ENCODE peak calls at places on chromosome 11, in seven cellular contexts. S is testis, W is GM23248, E is tibial nerve, R is T-helper 17 cell, J is GM19239, T is EL. K is an unnamed sample.

GRCh38 chr11:102986815-102987214 is 31.3 kb upstream of the MMP13 start:
- DNase-seq in R (no peak), E (no peak), S (no peak), T (peak), J (no peak), W (peak), K (peak)

GRCh38 chr11:34351687-34352469 is 5.9 kb downstream of the ABTB2 start:
- DNase-seq in W (no peak), R (no peak), T (no peak), J (no peak), E (no peak), S (no peak), K (no peak)

GRCh38 chr11:17574141-17574798 is 27.2 kb downstream of the OTOG start:
- DNase-seq in T (no peak), E (no peak), W (no peak), S (no peak), J (no peak), R (no peak), K (no peak)

GRCh38 chr11:68127791-68128681 is 6.8 kb upstream of the CHKA start:
- DNase-seq in S (peak), J (no peak), R (no peak), T (peak), E (no peak), W (peak), K (peak)

GRCh38 chr11:65121447-65121864 is 478 bp downstream of the FAU start:
- DNase-seq in E (no peak), T (no peak), S (no peak), J (no peak), W (peak), R (no peak), K (peak)

GRCh38 chr11:124633355-124633754 is 10.7 kb downstream of the TBRG1 start:
- DNase-seq in E (no peak), T (no peak), S (no peak), J (no peak), R (no peak), W (peak), K (no peak)

GRCh38 chr11:17259519-17259918 is 17.0 kb upstream of the NUCB2 start:
- DNase-seq in T (no peak), R (no peak), W (no peak), S (no peak), J (no peak), E (no peak), K (peak)

GRCh38 chr11:110518809-110519514 is 89.2 kb downstream of the FDX1 start:
- DNase-seq in S (no peak), W (peak), J (no peak), R (no peak), T (peak), E (no peak), K (no peak)

GRCh38 chr11:117663389-117663788 is 133.6 kb downstream of the DSCAML1 start:
- DNase-seq in R (no peak), S (no peak), T (no peak), E (no peak), J (no peak), W (no peak), K (no peak)

GRCh38 chr11:88814076-88814475 is 251.7 kb downstream of the GRM5 start:
- DNase-seq in W (no peak), E (no peak), T (no peak), J (no peak), R (no peak), S (no peak), K (no peak)

GRCh38 chr11:8826901-8827560 is 84.0 kb upstream of the AKIP1 start:
- DNase-seq in E (no peak), J (no peak), S (peak), T (no peak), R (no peak), W (no peak), K (no peak)

GRCh38 chr11:66639066-66639813 is 737 bp downstream of the RBM4 start:
- DNase-seq in W (peak), R (peak), S (peak), J (no peak), E (no peak), T (peak), K (peak)

GRCh38 chr11:101718406-101718805 is 134.6 kb upstream of the TRPC6 start:
- DNase-seq in W (peak), E (no peak), T (no peak), J (no peak), R (no peak), S (no peak), K (no peak)

GRCh38 chr11:113552271-113552670 is 77.1 kb upstream of the DRD2 start:
- DNase-seq in S (no peak), R (no peak), E (no peak), T (no peak), W (no peak), J (no peak), K (no peak)